ENCODE peak calls at places on chromosome 16, in six cellular contexts. L is GM12878, R is A549, K is H1, C is HCT116, V is HepG2. Z is an unnamed sample.

GRCh38 chr16:15788846-15789239 is 68.0 kb downstream of the MYH11 start:
- DNase-seq in C (no peak), R (no peak), K (no peak), L (no peak), V (no peak), Z (no peak)

GRCh38 chr16:66189951-66190350 is 176.5 kb upstream of the CDH5 start:
- DNase-seq in V (no peak), C (no peak), L (no peak), R (no peak), K (no peak), Z (no peak)

GRCh38 chr16:73949574-73950348 is 346.9 kb upstream of the PSMD7 start:
- DNase-seq in C (no peak), L (no peak), V (no peak), K (no peak), R (no peak), Z (peak; percentile 22)

GRCh38 chr16:74774223-74775139 is at the start of gene FA2H:
- DNase-seq in V (peak; percentile 86), R (peak; percentile 96), C (peak; percentile 59), K (peak; percentile 90), L (no peak), Z (peak; percentile 87)

GRCh38 chr16:30655815-30656347 is 2.4 kb upstream of the FBRS start:
- DNase-seq in R (no peak), V (no peak), K (no peak), C (no peak), L (no peak), Z (no peak)

GRCh38 chr16:23999663-24000062 is 163.9 kb downstream of the PRKCB start:
- DNase-seq in R (no peak), L (peak; percentile 47), K (no peak), V (no peak), C (no peak), Z (no peak)

GRCh38 chr16:49934557-49935260 is 78.8 kb upstream of the ZNF423 start:
- DNase-seq in V (peak; percentile 39), K (no peak), L (no peak), C (no peak), R (no peak), Z (no peak)

GRCh38 chr16:14416184-14416583 is 213.9 kb downstream of the PARN start:
- DNase-seq in C (no peak), R (no peak), V (no peak), K (no peak), L (no peak), Z (no peak)

GRCh38 chr16:16071631-16072244 is 122.3 kb downstream of the ABCC1 start:
- DNase-seq in V (peak; percentile 67), C (no peak), K (no peak), L (no peak), R (no peak), Z (peak; percentile 41)

GRCh38 chr16:57268804-57269800 is 15.4 kb downstream of the PLLP start:
- DNase-seq in K (no peak), C (no peak), V (peak; percentile 56), L (no peak), R (no peak), Z (no peak)

GRCh38 chr16:57335361-57335760 is 23.2 kb upstream of the CCL22 start:
- DNase-seq in C (no peak), R (no peak), L (no peak), K (no peak), V (no peak), Z (no peak)

GRCh38 chr16:75195811-75196790 is 10.9 kb downstream of the CTRB2 start:
- DNase-seq in L (no peak), V (no peak), K (no peak), R (no peak), C (no peak), Z (peak; percentile 27)

GRCh38 chr16:1003551-1004347 is 22.2 kb downstream of the SOX8 start:
- DNase-seq in L (no peak), K (no peak), R (no peak), C (no peak), V (no peak), Z (no peak)

GRCh38 chr16:24834459-24835335 is 11.1 kb upstream of the SLC5A11 start:
- DNase-seq in V (peak; percentile 62), R (peak; percentile 71), C (peak; percentile 18), L (no peak), K (peak; percentile 55), Z (peak; percentile 56)

GRCh38 chr16:28311913-28312312 is 19.6 kb downstream of the SBK1 start:
- DNase-seq in R (no peak), C (no peak), L (no peak), V (no peak), K (no peak), Z (no peak)

GRCh38 chr16:81697321-81697885 is 81.7 kb upstream of the PLCG2 start:
- DNase-seq in C (peak; percentile 51), K (peak; percentile 82), L (no peak), R (peak; percentile 59), V (peak; percentile 45), Z (peak; percentile 77)

GRCh38 chr16:66899945-66900688 is 18.6 kb downstream of the CDH16 start:
- DNase-seq in C (no peak), R (peak; percentile 54), V (peak; percentile 72), K (no peak), L (no peak), Z (peak; percentile 36)

GRCh38 chr16:31092330-31092729 is 2.3 kb downstream of the VKORC1 start:
- DNase-seq in V (no peak), L (no peak), R (no peak), K (no peak), C (no peak), Z (no peak)

GRCh38 chr16:56657555-56658430 is at the start of gene MT1F:
- DNase-seq in V (peak; percentile 85), C (peak; percentile 83), L (no peak), R (peak; percentile 75), K (peak; percentile 86), Z (peak; percentile 90)

GRCh38 chr16:69166221-69166833 is 20.6 kb upstream of the SNTB2 start:
- DNase-seq in C (no peak), V (no peak), R (no peak), K (no peak), L (no peak), Z (no peak)

GRCh38 chr16:19690196-19690595 is 27.8 kb downstream of the KNOP1 start:
- DNase-seq in K (no peak), C (no peak), L (no peak), R (no peak), V (no peak), Z (no peak)

GRCh38 chr16:8236816-8237215 is 353.5 kb downstream of the TMEM114 start:
- DNase-seq in R (no peak), C (no peak), V (no peak), L (no peak), K (no peak), Z (no peak)

GRCh38 chr16:8241408-8241807 is 348.9 kb downstream of the TMEM114 start:
- DNase-seq in V (no peak), R (no peak), K (no peak), C (no peak), L (no peak), Z (no peak)

GRCh38 chr16:8237452-8237851 is 352.9 kb downstream of the TMEM114 start:
- DNase-seq in L (no peak), R (no peak), V (peak; percentile 91), C (no peak), K (no peak), Z (no peak)
- H3K4me3 ChIP-seq in L (no peak overlapping the region), R (no peak overlapping the region), V (no peak overlapping the region), C (no peak overlapping the region), K (no peak overlapping the region), Z (no peak overlapping the region)

GRCh38 chr16:84085271-84085667 is 31.5 kb downstream of the MBTPS1 start:
- DNase-seq in L (no peak), K (no peak), R (no peak), V (no peak), C (no peak), Z (no peak)

GRCh38 chr16:84086996-84087395 is 29.7 kb downstream of the MBTPS1 start:
- DNase-seq in R (no peak), C (no peak), L (no peak), K (no peak), V (no peak), Z (no peak)

GRCh38 chr16:84084570-84085270 is 32.0 kb downstream of the MBTPS1 start:
- DNase-seq in C (peak; percentile 64), L (peak; percentile 28), K (peak; percentile 80), V (peak; percentile 78), R (peak; percentile 89), Z (peak; percentile 78)

GRCh38 chr16:84086357-84086756 is 30.4 kb downstream of the MBTPS1 start:
- DNase-seq in C (no peak), R (no peak), L (no peak), K (no peak), V (no peak), Z (peak; percentile 37)

GRCh38 chr16:84085774-84086173 is 31.0 kb downstream of the MBTPS1 start:
- DNase-seq in V (no peak), K (no peak), C (no peak), L (no peak), R (no peak), Z (peak; percentile 76)
- TF ChIP-seq MAX in V (no peak), K (no peak), C (no peak), L (no peak), R (no peak), Z (no peak)

DNA sequence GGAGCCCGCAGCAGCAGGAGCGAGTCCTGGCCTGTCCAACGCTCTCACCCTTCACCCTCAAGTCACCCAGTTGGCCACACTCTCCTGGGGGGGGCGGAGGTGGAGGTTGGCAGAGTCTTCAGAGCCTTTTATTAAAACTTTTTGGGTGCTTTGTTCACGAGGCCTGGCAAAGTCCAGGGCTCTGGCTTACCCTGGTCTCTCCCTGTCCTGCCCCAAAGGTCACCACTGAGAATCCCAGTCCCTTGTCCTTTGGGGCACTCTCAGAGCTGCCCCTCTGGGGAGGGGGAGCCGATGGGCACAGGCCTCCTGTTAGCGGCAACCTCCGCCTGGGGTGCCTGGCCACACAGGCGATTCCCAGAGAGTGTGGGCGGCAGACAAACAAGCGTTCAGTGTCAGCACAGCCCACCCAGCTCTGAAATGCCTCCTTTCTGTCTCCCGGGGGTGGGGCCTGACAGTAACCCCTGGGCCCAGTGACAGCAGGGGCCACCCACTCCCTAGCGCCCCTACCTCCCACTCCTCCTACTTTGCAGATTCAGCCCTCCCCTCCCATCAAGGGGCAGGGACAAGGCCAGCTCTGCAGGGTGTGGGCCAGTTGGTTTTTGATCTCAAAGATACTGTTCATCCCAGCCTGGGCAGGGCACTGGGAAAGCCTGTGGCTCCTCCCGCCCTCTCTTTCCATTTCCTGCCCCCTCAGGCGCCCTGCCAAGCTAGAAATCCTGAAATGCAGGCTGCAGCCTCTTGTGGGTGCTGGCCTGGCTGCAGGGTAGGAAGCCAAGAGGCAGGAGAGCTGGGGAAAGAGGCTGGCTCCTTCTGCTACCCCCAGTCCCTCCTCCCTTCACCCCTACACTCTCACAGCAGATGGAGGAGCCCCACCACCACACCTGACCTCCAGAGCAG is 36.6 kb upstream of the EMP2 start:
- DNase-seq in C (peak; percentile 8), R (no peak), V (peak; percentile 96), L (no peak), K (peak; percentile 63), Z (peak; percentile 18)
- TF ChIP-seq POLR2A in C (no peak), R (no peak), V (no peak), L (no peak), K (no peak), Z (no peak)

DNA sequence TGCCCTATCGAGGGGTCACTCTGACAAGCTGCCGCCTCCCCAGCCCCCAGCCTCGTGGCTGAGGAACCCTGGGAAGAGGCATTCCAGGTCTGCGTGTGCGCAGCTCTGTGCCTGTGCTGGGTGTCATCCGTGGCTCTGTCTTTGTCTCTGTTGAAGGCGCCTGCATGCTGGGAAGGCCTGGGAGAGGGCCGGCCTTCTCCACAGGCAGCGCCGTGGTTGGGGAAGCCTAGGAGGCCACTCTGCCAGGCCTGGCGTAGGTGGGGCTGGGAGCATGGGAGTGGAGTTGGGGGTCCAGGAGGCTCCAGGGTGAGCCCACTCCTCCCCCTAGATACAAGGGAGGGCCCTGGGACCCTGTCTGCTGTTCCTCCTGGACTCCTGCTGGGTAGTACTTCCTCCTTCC is 3.3 kb downstream of the NHERF2 start:
- DNase-seq in L (no peak), V (no peak), C (no peak), K (no peak), R (no peak), Z (no peak)
- H3K4me3 ChIP-seq in L (no peak overlapping the region), V (no peak overlapping the region), C (no peak overlapping the region), K (no peak overlapping the region), R (no peak overlapping the region), Z (no peak overlapping the region)

Z was measured in NB4.